ENCODE peak calls at places on chromosome 20, in four cellular contexts. L, F, B and P are unnamed samples.

GRCh38 chr20:64099086-64099786 is 8.1 kb downstream of the NPBWR2 start:
- DNase-seq in F (no peak), B (no peak), L (no peak), P (no peak)

GRCh38 chr20:52937701-52938100 is 34.5 kb upstream of the TSHZ2 start:
- DNase-seq in F (no peak), B (no peak), L (no peak), P (no peak)

GRCh38 chr20:32482251-32483220 is 102.6 kb downstream of the NOL4L start:
- DNase-seq in L (peak; percentile 72), B (no peak), F (no peak), P (no peak)

GRCh38 chr20:57618091-57618765 is 2.0 kb downstream of the ZBP1 start:
- DNase-seq in L (no peak), B (no peak), F (no peak), P (no peak)

GRCh38 chr20:46104262-46104661 is 13.9 kb upstream of the CD40 start:
- DNase-seq in L (no peak), F (no peak), B (no peak), P (no peak)

GRCh38 chr20:62632575-62632974 is 9.7 kb upstream of the SLCO4A1 start:
- DNase-seq in L (no peak), B (no peak), F (no peak), P (no peak)

GRCh38 chr20:59185809-59186208 is 22.2 kb downstream of the ZNF831 start:
- DNase-seq in L (no peak), B (no peak), F (no peak), P (no peak)

GRCh38 chr20:59603727-59604608 is at the start of gene PHACTR3:
- DNase-seq in F (no peak), L (no peak), B (no peak), P (no peak)

GRCh38 chr20:33999025-33999629 is 5.4 kb downstream of the RALY start:
- DNase-seq in B (no peak), F (peak; percentile 21), L (no peak), P (no peak)

GRCh38 chr20:53037621-53038020 is 65.5 kb downstream of the TSHZ2 start:
- DNase-seq in B (no peak), F (no peak), L (no peak), P (no peak)

GRCh38 chr20:2631228-2631627 is 21.2 kb upstream of the NOP56 start:
- DNase-seq in L (no peak), B (no peak), F (no peak), P (no peak)

GRCh38 chr20:41098703-41099250 is 38.6 kb upstream of the PLCG1 start:
- DNase-seq in L (no peak), F (peak; percentile 48), B (no peak), P (no peak)

GRCh38 chr20:47705497-47705856 is 79.8 kb downstream of the SULF2 start:
- DNase-seq in B (peak; percentile 62), L (no peak), F (no peak), P (peak; percentile 25)

GRCh38 chr20:7841967-7842301 is 98.3 kb downstream of the HAO1 start:
- DNase-seq in F (peak; percentile 86), B (peak; percentile 49), L (no peak), P (peak; percentile 30)

GRCh38 chr20:58619847-58620431 is 31.1 kb upstream of the STX16 start:
- DNase-seq in B (no peak), F (no peak), L (no peak), P (no peak)

GRCh38 chr20:60815656-60816055 is 436.4 kb upstream of the CDH4 start:
- DNase-seq in F (no peak), B (no peak), L (no peak), P (no peak)

GRCh38 chr20:23149623-23150279 is 63.6 kb upstream of the CD93 start:
- DNase-seq in L (peak; percentile 1), F (no peak), B (no peak), P (peak; percentile 40)

GRCh38 chr20:35232575-35232974 is 6.1 kb downstream of the MMP24 start:
- DNase-seq in F (no peak), B (no peak), L (no peak), P (no peak)

GRCh38 chr20:57434390-57434700 is 43.1 kb downstream of the RBM38 start:
- DNase-seq in F (no peak), L (no peak), B (no peak), P (no peak)

GRCh38 chr20:31720486-31721407 is 1.9 kb downstream of the BCL2L1 start:
- DNase-seq in L (no peak), F (no peak), B (no peak), P (no peak)

GRCh38 chr20:25499031-25499430 is 86.3 kb downstream of the NINL start:
- DNase-seq in F (no peak), B (no peak), L (no peak), P (no peak)